ENCODE peak calls at places on chromosome 15, in five cellular contexts. I is astrocyte of the spinal cord, C is neural crest cell, D is IMR-90, Z is LNCaP clone FGC. K is an unnamed sample.

GRCh38 chr15:84653584-84653909 is 536 bp downstream of the WDR73 start:
- DNase-seq in D (no peak), I (no peak), Z (no peak), C (no peak), K (no peak)

GRCh38 chr15:25065876-25066275 is 111.1 kb downstream of the SNRPN start:
- DNase-seq in Z (no peak), D (no peak), I (no peak), C (no peak), K (no peak)

GRCh38 chr15:66566963-66567531 is 1.2 kb upstream of the LCTL start:
- DNase-seq in I (peak; percentile 78), D (peak; percentile 76), C (peak; percentile 87), Z (no peak), K (no peak)

GRCh38 chr15:40909662-40910625 is 15.7 kb downstream of the VPS18 start:
- DNase-seq in Z (no peak), D (no peak), C (no peak), I (no peak), K (no peak)

GRCh38 chr15:69979783-69980182 is 117.9 kb downstream of the TLE3 start:
- DNase-seq in C (no peak), I (no peak), D (no peak), Z (no peak), K (no peak)

GRCh38 chr15:68432665-68433064 is 702 bp upstream of the ITGA11 start:
- DNase-seq in I (no peak), D (no peak), C (no peak), Z (no peak), K (no peak)

GRCh38 chr15:80991446-80991845 is 1.8 kb upstream of the MESD start:
- DNase-seq in Z (no peak), C (no peak), I (no peak), D (peak; percentile 73), K (no peak)

GRCh38 chr15:84828433-84828908 is 11.3 kb downstream of the ALPK3 start:
- DNase-seq in D (no peak), Z (no peak), C (no peak), I (no peak), K (no peak)

DNA sequence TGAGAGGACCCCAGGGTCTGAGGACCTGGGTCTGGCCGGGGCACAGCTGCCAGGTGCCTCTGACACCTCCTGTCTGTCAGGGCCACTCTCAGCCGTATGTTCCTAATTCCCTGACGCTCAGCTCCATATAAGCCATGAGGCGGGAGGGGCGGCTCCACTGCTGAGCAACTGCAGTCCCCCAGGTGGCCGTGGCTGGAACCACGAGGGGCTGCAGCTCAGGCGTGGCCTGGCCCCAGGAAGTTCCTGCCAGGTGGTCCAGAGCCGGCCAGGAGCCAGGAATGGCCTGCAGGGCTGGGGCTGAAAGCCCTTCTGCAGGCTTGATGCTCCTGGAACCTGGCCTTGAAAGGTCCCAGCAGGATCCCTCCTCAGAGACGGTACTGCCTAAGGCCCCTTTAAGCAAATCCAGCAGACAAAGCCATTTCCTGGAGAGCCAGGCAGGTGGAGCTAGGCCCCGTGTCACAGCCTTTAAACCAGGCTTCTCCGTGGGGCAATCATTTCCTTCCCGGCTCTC is 118.0 kb downstream of the CHSY1 start:
- DNase-seq in I (no peak), D (no peak), Z (no peak), C (no peak), K (no peak)
- TF ChIP-seq CTCF in I (no peak), D (no peak), Z (no peak), C (no peak), K (no peak)

GRCh38 chr15:45799508-45799907 is 164.7 kb downstream of the SQOR start:
- DNase-seq in Z (no peak), C (no peak), D (no peak), I (no peak), K (no peak)

GRCh38 chr15:45796433-45796832 is 161.6 kb downstream of the SQOR start:
- DNase-seq in C (no peak), I (no peak), D (no peak), Z (no peak), K (no peak)

GRCh38 chr15:45794768-45795486 is 160.1 kb downstream of the SQOR start:
- DNase-seq in D (no peak), Z (no peak), I (no peak), C (no peak), K (no peak)

GRCh38 chr15:45794304-45794703 is 159.5 kb downstream of the SQOR start:
- DNase-seq in D (no peak), C (no peak), Z (no peak), I (no peak), K (no peak)

DNA sequence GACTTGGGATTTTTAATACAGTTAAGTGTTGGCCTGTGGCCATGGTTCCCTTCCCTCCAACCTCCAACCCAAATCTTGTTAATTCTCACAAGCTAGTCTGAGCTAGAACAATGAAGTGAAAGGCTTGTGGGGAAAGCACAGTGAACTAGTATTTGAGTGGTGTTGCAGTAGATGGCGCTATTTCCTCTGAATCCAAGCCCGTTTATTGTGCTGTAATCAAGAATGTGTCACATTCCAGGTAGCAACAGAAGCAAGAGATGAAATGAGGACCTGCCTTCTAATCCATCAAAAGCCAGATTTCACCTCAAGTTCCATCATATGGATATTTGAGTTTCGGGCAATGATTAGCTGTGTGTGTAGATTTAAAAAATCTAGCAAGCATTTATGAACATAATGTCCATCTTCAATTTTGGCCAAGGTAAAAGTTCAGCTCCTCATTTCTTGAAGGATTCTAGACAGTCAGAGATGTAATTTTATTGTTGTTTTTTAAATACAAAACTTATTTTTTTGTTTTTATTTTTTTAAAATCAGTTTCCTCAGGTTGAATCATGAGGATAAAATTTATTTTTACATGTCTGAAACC is 160.7 kb downstream of the SQOR start:
- DNase-seq in C (peak; percentile 18), Z (peak; percentile 60), D (peak; percentile 24), I (peak; percentile 10), K (peak; percentile 20)
- TF ChIP-seq CTCF in C (peak; percentile 74), Z (peak; percentile 88), D (peak; percentile 47), I (peak; percentile 52), K (peak; percentile 73)

DNA sequence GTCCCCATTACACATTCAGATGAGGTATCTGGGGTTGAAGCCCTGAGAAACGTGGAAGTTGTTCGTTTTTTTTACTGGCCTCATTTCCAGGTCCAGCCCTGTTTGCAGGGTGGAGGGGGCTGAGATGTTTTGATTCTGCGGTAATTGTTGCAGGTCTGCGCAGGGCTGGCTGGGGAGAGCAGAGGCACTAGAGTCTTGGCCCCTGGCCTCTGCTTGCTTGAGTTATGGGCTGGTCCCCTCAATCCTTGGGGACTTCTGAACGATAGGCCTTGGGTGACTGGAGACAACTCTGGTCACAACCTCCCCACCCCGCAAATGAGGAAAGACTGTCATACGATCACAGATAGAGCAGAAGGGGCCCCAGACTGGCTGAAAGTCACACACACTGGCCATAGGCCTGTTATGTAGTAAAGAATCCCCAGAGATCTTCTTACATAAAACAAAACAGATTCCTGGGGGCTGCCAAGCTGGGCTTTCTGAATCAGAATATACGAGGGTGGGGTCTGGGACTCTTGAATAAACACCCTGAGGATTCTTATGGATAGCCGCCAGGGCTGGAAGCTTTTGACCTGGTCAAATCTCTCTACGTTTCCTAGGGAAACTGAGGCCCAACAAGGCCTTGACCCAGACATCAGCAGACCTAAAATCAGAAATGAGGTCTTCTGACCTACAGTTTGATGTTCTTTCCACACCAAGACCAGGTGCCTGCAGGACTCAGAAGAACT is 15.7 kb downstream of the KBTBD13 start:
- DNase-seq in C (no peak), I (no peak), D (no peak), Z (no peak), K (no peak)
- TF ChIP-seq CTCF in C (no peak), I (no peak), D (no peak), Z (no peak), K (no peak)

DNA sequence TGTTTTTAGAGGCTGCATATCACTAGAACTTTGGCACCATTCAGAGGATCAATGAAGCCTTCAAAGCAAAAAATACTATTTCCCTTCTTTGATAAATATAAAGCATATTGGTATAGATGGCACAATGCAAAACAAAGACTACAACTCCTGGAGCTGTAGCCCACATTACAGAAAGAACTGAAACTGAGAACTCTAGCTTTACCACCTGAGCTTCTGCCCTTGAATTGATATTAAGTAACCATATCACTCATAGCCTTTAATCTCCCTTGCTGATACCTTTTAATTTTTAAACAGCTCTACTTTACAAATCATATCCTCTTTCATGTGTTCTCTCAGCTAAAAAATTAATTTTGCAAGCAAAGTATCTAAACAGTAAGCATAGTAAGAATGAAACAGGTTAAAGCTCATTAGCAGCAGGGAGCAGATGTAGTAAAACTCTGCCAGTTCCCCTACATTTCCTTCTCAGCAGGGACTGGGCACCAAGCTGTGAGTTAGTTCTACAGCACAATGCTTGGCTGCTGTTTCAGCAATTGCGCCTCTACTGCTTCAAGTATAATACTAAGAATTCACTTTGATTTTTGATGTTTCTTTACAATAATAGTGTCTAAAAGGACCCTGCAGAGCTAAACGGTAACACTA is 97.9 kb upstream of the NANOGP8 start:
- DNase-seq in D (no peak), Z (no peak), I (peak; percentile 43), C (no peak), K (no peak)
- TF ChIP-seq CTCF in D (no peak), Z (no peak), I (no peak), C (no peak), K (no peak)

GRCh38 chr15:57668074-57668473 is 38.4 kb upstream of the POLR2M start:
- DNase-seq in Z (no peak), D (no peak), C (no peak), I (no peak), K (no peak)

GRCh38 chr15:57665187-57665586 is 41.3 kb upstream of the POLR2M start:
- DNase-seq in C (no peak), Z (no peak), D (no peak), I (no peak), K (no peak)

GRCh38 chr15:57663262-57663661 is 43.3 kb upstream of the POLR2M start:
- DNase-seq in Z (no peak), C (no peak), I (no peak), D (no peak), K (no peak)

GRCh38 chr15:57665939-57666338 is 40.6 kb upstream of the POLR2M start:
- DNase-seq in D (no peak), C (no peak), I (no peak), Z (no peak), K (no peak)

DNA sequence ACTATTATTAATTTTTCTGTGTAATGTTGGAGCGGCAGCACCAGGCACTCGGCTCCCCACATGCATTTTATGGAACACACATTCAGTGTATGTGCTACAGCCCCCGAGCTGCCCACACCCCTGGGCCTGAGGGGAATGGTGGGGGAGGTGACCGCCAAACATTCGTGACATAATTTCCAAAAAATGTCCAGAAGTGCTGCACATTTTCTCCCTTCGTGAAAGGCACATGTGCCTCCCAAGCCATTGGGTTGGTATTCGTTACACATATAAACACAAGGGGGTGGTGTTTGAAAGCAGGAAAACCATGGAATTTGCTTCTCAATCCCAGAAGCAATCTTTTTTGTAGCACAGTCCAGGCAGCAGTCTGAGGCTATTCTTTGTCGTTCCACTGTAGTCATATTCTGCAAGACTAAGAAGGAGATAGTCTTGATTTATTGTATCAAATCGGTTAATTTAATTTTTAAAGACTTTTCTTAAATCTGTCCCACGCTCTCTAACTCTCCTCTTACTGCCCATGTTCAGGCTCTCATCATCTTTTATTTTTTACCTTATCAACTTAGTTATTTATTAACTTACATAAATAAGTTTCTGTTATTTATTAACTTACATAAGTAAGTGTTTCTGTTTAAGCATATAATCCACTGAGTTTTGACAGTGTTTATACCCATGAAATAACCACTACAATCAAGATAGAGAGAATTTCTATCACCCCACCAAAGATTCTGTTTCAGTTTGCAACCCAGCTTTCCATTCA is 39.2 kb upstream of the POLR2M start:
- DNase-seq in D (peak; percentile 71), Z (no peak), C (no peak), I (peak; percentile 70), K (no peak)
- TF ChIP-seq CTCF in D (peak; percentile 57), Z (peak; percentile 74), C (peak; percentile 49), I (peak; percentile 63), K (peak; percentile 62)